ENCODE peak calls at places on chromosomes 1 and 21, in five cellular contexts. K is NCI-H1694 treated with DMSO at 0.1 percent for 48 hours; R is spleen; M is activated CD8-positive, alpha-beta T cell treated with anti-CD3 and anti-CD28 coated beads, Interleukin-2, amount 10 ng/mL, durations not matched to agents 7 days and 5 days; F is NCI-H1092 treated with DMSO at 0.1 percent for 48 hours. P is an unnamed sample.

GRCh38 chr1:117188268-117189108 is 22.2 kb downstream of the VTCN1 start:
- DNase-seq in K (no peak), R (no peak), M (no peak), F (no peak), P (no peak)

GRCh38 chr1:186236921-186237320 is 138.1 kb downstream of the TPR start:
- DNase-seq in K (no peak), R (no peak), M (no peak), F (no peak), P (no peak)

GRCh38 chr1:84735483-84735882 is 45.2 kb upstream of the SSX2IP start:
- DNase-seq in K (no peak), R (no peak), M (no peak), F (no peak), P (no peak)

GRCh38 chr1:230875370-230875769 is 7.0 kb upstream of the C1orf198 start:
- DNase-seq in K (no peak), R (no peak), M (no peak), F (no peak), P (no peak)

GRCh38 chr1:58764294-58764978 is 19.4 kb downstream of the JUN start:
- DNase-seq in K (no peak), R (no peak), M (no peak), F (no peak), P (no peak)

GRCh38 chr21:43789276-43790052 is at the start of gene RRP1:
- DNase-seq in K (peak), R (peak), M (peak), F (peak), P (peak)

GRCh38 chr1:6475381-6476133 is 9.6 kb upstream of the TNFRSF25 start:
- DNase-seq in K (no peak), R (peak), M (peak), F (peak), P (peak)

GRCh38 chr1:26283871-26284596 is 4.1 kb downstream of the SH3BGRL3 start:
- DNase-seq in K (no peak), R (peak), M (peak), F (no peak), P (peak)

GRCh38 chr21:33029512-33029921 is 3.8 kb downstream of the OLIG2 start:
- DNase-seq in K (no peak), R (no peak), M (no peak), F (no peak), P (no peak)

GRCh38 chr1:36542962-36543515 is 60.3 kb upstream of the CSF3R start:
- DNase-seq in K (peak), R (no peak), M (no peak), F (peak), P (peak)

GRCh38 chr21:34592120-34592561 is 22.8 kb downstream of the RCAN1 start:
- DNase-seq in K (no peak), R (no peak), M (no peak), F (peak), P (no peak)

GRCh38 chr1:1785666-1786065 is 7.4 kb upstream of the NADK start:
- DNase-seq in K (no peak), R (no peak), M (no peak), F (no peak), P (no peak)